ENCODE peak calls at places on chromosomes 11 and 22, in six cellular contexts. N is PC-3; B is endothelial cell; H is central memory CD4-positive, alpha-beta T cell; M is activated CD4-positive, alpha-beta T cell treated with anti-CD3 and anti-CD28 coated beads for 4 hours; G is NCI-H1105 treated with DMSO at 0.1 percent for 48 hours. O is an unnamed sample.

GRCh38 chr11:125110996-125111340 is 458 bp downstream of the TMEM218 start:
- DNase-seq in N (no peak), B (no peak), H (no peak), M (peak), G (peak), O (peak)

GRCh38 chr11:501001-501682 is 5.9 kb downstream of the RNH1 start:
- DNase-seq in N (no peak), B (no peak), H (no peak), M (no peak), G (no peak), O (no peak)

GRCh38 chr11:1694064-1694845 is 2.7 kb upstream of the KRTAP5-6 start:
- DNase-seq in N (peak), B (peak), H (peak), M (peak), G (peak), O (peak)

GRCh38 chr22:50732681-50733080 is 5.3 kb upstream of the ACR start:
- DNase-seq in N (no peak), B (peak), H (no peak), M (no peak), G (no peak), O (no peak)

GRCh38 chr11:10861047-10861446 is 3.2 kb upstream of the ZBED5 start:
- DNase-seq in N (no peak), B (no peak), H (no peak), M (no peak), G (no peak), O (no peak)

GRCh38 chr22:36395922-36396321 is 8.2 kb upstream of the MYH9 start:
- DNase-seq in N (peak), B (no peak), H (no peak), M (no peak), G (no peak), O (no peak)

GRCh38 chr11:10415817-10416392 is 39.2 kb upstream of the AMPD3 start:
- DNase-seq in N (no peak), B (no peak), H (no peak), M (no peak), G (no peak), O (no peak)

GRCh38 chr11:565921-566509 is 5.2 kb downstream of the RASSF7 start:
- DNase-seq in N (no peak), B (no peak), H (no peak), M (no peak), G (no peak), O (no peak)

GRCh38 chr11:74182635-74183034 is 11.5 kb downstream of the PPME1 start:
- DNase-seq in N (peak), B (no peak), H (no peak), M (no peak), G (no peak), O (no peak)

GRCh38 chr22:24938741-24939341 is 7.7 kb downstream of the LHFPL7 start:
- DNase-seq in N (peak), B (peak), H (peak), M (peak), G (peak), O (peak)

GRCh38 chr22:38629108-38629507 is 27.1 kb downstream of the FAM227A start:
- DNase-seq in N (no peak), B (no peak), H (no peak), M (no peak), G (no peak), O (no peak)

GRCh38 chr11:2517386-2518064 is 72.7 kb downstream of the KCNQ1 start:
- DNase-seq in N (no peak), B (peak), H (no peak), M (no peak), G (no peak), O (no peak)

GRCh38 chr11:84408946-84409411 is 1122.8 kb upstream of the CCDC90B start:
- DNase-seq in N (no peak), B (no peak), H (no peak), M (no peak), G (no peak), O (no peak)

GRCh38 chr22:26426924-26427323 is 2.1 kb upstream of the ASPHD2 start:
- DNase-seq in N (no peak), B (no peak), H (no peak), M (no peak), G (no peak), O (no peak)

GRCh38 chr11:93939084-93939780 is 81.9 kb upstream of the HEPHL1 start:
- DNase-seq in N (peak), B (no peak), H (no peak), M (no peak), G (no peak), O (no peak)

GRCh38 chr11:36075053-36075452 is 131.2 kb downstream of the LDLRAD3 start:
- DNase-seq in N (peak), B (no peak), H (no peak), M (no peak), G (no peak), O (no peak)

GRCh38 chr22:22995166-22995565 is 75.2 kb upstream of the GNAZ start:
- DNase-seq in N (no peak), B (no peak), H (no peak), M (no peak), G (peak), O (no peak)

GRCh38 chr11:12200359-12201015 is 90.1 kb downstream of the MICAL2 start:
- DNase-seq in N (no peak), B (no peak), H (no peak), M (no peak), G (peak), O (no peak)

GRCh38 chr11:33885338-33886005 is 6.4 kb downstream of the LMO2 start:
- DNase-seq in N (no peak), B (no peak), H (no peak), M (no peak), G (no peak), O (no peak)

GRCh38 chr11:130847517-130847916 is 68.8 kb downstream of the SNX19 start:
- DNase-seq in N (peak), B (no peak), H (no peak), M (no peak), G (no peak), O (no peak)